ENCODE peak calls at places on chromosomes 7 and 10, in four cellular contexts. D is GM23248, X is HCT116, K is neural progenitor cell. M is an unnamed sample.

GRCh38 chr10:23395017-23395416 is 43.9 kb upstream of the OTUD1 start:
- DNase-seq in X (no peak), K (no peak), D (no peak), M (no peak)

GRCh38 chr7:54968018-54968417 is 50.8 kb upstream of the EGFR start:
- DNase-seq in X (no peak), D (no peak), K (no peak), M (no peak)

GRCh38 chr10:66917104-66917503 is 8.7 kb upstream of the LRRTM3 start:
- DNase-seq in X (no peak), D (no peak), K (peak), M (no peak)

GRCh38 chr7:17674956-17675300 is 265.4 kb downstream of the SNX13 start:
- DNase-seq in X (no peak), K (no peak), D (no peak), M (peak)

GRCh38 chr7:5525271-5526189 is 101.9 kb upstream of the TNRC18 start:
- DNase-seq in D (peak), K (peak), X (peak), M (peak)

GRCh38 chr10:124403548-124403947 is 15.2 kb downstream of the OAT start:
- DNase-seq in D (peak), X (peak), K (peak), M (peak)

GRCh38 chr7:46554688-46555422 is 633.8 kb upstream of the IGFBP3 start:
- DNase-seq in X (no peak), D (peak), K (no peak), M (no peak)

GRCh38 chr7:25579688-25580075 is 351.4 kb upstream of the NPVF start:
- DNase-seq in K (no peak), X (no peak), D (no peak), M (no peak)

GRCh38 chr7:27395626-27396025 is 153.0 kb downstream of the EVX1 start:
- DNase-seq in X (no peak), K (no peak), D (no peak), M (no peak)

GRCh38 chr7:42107484-42107883 is 129.5 kb downstream of the GLI3 start:
- DNase-seq in K (peak), X (no peak), D (peak), M (peak)

GRCh38 chr7:86814980-86815379 is 171.3 kb downstream of the GRM3 start:
- DNase-seq in K (peak), X (peak), D (peak), M (peak)

GRCh38 chr7:133491846-133492652 is 239.2 kb downstream of the EXOC4 start:
- DNase-seq in X (no peak), K (no peak), D (peak), M (no peak)

GRCh38 chr10:19263262-19263661 is 214.7 kb downstream of the MALRD1 start:
- DNase-seq in X (no peak), K (no peak), D (no peak), M (no peak)

GRCh38 chr10:974785-975074 is 13.5 kb upstream of the GTPBP4 start:
- DNase-seq in K (no peak), D (no peak), X (no peak), M (no peak)

GRCh38 chr7:66152538-66153191 is 38.0 kb downstream of the CRCP start:
- DNase-seq in K (peak), X (no peak), D (peak), M (no peak)

GRCh38 chr7:2033586-2034135 is 199.1 kb downstream of the MAD1L1 start:
- DNase-seq in K (no peak), D (no peak), X (no peak), M (no peak)

GRCh38 chr7:151405056-151405455 is 4.8 kb downstream of the WDR86 start:
- DNase-seq in X (no peak), D (no peak), K (no peak), M (no peak)

GRCh38 chr10:110944997-110945396 is 25.6 kb downstream of the SHOC2 start:
- DNase-seq in D (peak), X (no peak), K (no peak), M (no peak)

GRCh38 chr10:112137381-112137987 is 46.1 kb downstream of the GPAM start:
- DNase-seq in X (peak), D (peak), K (peak), M (peak)

GRCh38 chr10:78041170-78042057 is 7.8 kb downstream of the RPS24 start:
- DNase-seq in D (no peak), K (no peak), X (no peak), M (no peak)

GRCh38 chr7:102050864-102051460 is 233.5 kb downstream of the CUX1 start:
- DNase-seq in D (no peak), K (no peak), X (no peak), M (no peak)

GRCh38 chr7:46015107-46015868 is 94.2 kb upstream of the IGFBP3 start:
- DNase-seq in K (peak), X (no peak), D (no peak), M (peak)

GRCh38 chr7:6221340-6222319 is 50.8 kb downstream of the CYTH3 start:
- DNase-seq in X (no peak), K (no peak), D (peak), M (no peak)

GRCh38 chr10:69319911-69320316 is 41.6 kb downstream of the HK1 start:
- DNase-seq in D (no peak), K (no peak), X (no peak), M (no peak)
- TF ChIP-seq EZH2phosphoT487 in D (no peak), K (no peak), X (no peak), M (no peak)

DNA sequence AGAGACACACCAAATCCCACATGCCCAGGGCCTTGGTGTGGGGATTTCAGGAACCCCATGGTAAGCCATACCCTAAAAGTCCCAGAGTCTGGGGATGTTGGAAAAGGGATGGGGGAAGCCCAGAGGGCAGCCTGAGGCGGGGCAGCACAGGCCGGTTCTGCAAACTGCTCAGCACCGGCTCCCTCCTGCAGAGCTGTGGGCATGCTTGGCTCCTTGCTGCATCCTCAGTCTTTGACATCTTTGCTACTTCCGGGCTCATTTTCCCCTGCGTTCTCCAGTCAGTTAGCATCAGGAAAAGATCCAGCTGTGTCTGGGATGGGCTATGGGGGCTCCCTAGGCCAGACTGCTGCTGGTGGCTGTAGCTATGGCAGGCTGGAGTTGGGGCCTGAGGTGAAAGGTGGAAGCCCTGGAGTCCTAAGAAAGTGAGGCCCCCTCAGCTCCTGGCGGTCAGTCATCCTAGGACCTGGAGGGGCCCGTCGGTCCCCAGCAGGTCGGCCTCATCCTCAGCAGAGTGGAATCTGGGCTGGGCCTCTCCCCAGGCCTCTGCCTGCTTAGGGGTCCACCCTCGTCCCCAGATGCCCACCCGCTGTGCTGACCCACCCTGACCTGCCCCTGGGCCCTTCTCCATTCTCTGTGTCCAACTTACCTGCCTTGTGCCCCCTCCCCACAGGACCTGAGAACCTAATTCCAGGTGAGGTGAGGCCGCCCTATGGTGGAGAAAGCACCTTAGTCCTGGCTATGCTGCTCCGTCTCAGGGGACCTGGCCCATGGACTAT is 9.3 kb downstream of the TBATA start:
- DNase-seq in D (no peak), K (no peak), X (no peak), M (no peak)
- H2AFZ ChIP-seq in D (no peak), K (no peak), X (no peak), M (no peak)

GRCh38 chr7:76037310-76037709 is 10.5 kb downstream of the STYXL1 start:
- DNase-seq in K (no peak), D (peak), X (no peak), M (no peak)
- TF ChIP-seq EZH2phosphoT487 in K (no peak), D (no peak), X (no peak), M (no peak)

GRCh38 chr10:114697061-114697598 is 39.1 kb upstream of the ABLIM1 start:
- DNase-seq in D (peak), X (no peak), K (no peak), M (no peak)
- H2AFZ ChIP-seq in D (no peak), X (no peak), K (no peak), M (no peak)

GRCh38 chr10:97593423-97593822 is 3.9 kb downstream of the C10orf62 start:
- DNase-seq in X (no peak), D (peak), K (no peak), M (no peak)

GRCh38 chr10:97590082-97590747 is 694 bp downstream of the C10orf62 start:
- DNase-seq in D (no peak), X (no peak), K (no peak), M (no peak)

GRCh38 chr10:97587183-97587582 is 2.3 kb upstream of the C10orf62 start:
- DNase-seq in X (no peak), K (no peak), D (no peak), M (no peak)

GRCh38 chr10:97590748-97591139 is 1.2 kb downstream of the C10orf62 start:
- DNase-seq in D (no peak), X (no peak), K (no peak), M (no peak)

GRCh38 chr10:97589479-97589878 is at the start of gene C10orf62:
- DNase-seq in D (no peak), X (no peak), K (no peak), M (no peak)
- TF ChIP-seq EZH2phosphoT487 in D (no peak), X (no peak), K (no peak), M (no peak)

M was measured in hepatocyte.